ENCODE peak calls at places on chromosomes 2 and 18, in six cellular contexts. E, A, M, U, G and P are unnamed samples.

GRCh38 chr2:241321911-241322310 is 6.2 kb downstream of the SEPTIN2 start:
- DNase-seq in E (no peak), A (no peak), M (no peak), U (no peak), G (no peak), P (no peak)

GRCh38 chr2:40625849-40626248 is 174.0 kb upstream of the SLC8A1 start:
- DNase-seq in E (peak; percentile 26), A (peak; percentile 84), M (no peak), U (no peak), G (no peak), P (no peak)

GRCh38 chr2:236940497-236940896 is 145.2 kb upstream of the COPS8 start:
- DNase-seq in E (no peak), A (no peak), M (no peak), U (no peak), G (no peak), P (no peak)

GRCh38 chr2:176653856-176654443 is 384.7 kb downstream of the MTX2 start:
- DNase-seq in E (peak; percentile 76), A (peak; percentile 75), M (peak; percentile 73), U (peak; percentile 92), G (no peak), P (no peak)

GRCh38 chr2:86065512-86065911 is 40.2 kb downstream of the POLR1A start:
- DNase-seq in E (peak; percentile 81), A (no peak), M (no peak), U (no peak), G (no peak), P (no peak)

GRCh38 chr2:58866040-58866439 is 624.9 kb upstream of the FANCL start:
- DNase-seq in E (no peak), A (peak; percentile 2), M (peak; percentile 99), U (no peak), G (no peak), P (no peak)

GRCh38 chr2:63712748-63713147 is 124.0 kb downstream of the MDH1 start:
- DNase-seq in E (peak; percentile 69), A (peak; percentile 78), M (no peak), U (no peak), G (no peak), P (no peak)

GRCh38 chr2:34705556-34706247 is 1106.6 kb upstream of the FAM98A start:
- DNase-seq in E (no peak), A (no peak), M (no peak), U (peak; percentile 9), G (no peak), P (no peak)

GRCh38 chr18:13436596-13436995 is 218.0 kb downstream of the LDLRAD4 start:
- DNase-seq in E (no peak), A (no peak), M (no peak), U (no peak), G (no peak), P (peak; percentile 34)

GRCh38 chr2:35873921-35874320 is 481.7 kb upstream of the CRIM1 start:
- DNase-seq in E (no peak), A (no peak), M (no peak), U (no peak), G (no peak), P (no peak)

GRCh38 chr18:79788096-79789085 is 9.3 kb upstream of the KCNG2 start:
- DNase-seq in E (no peak), A (no peak), M (no peak), U (peak; percentile 50), G (no peak), P (no peak)

GRCh38 chr2:47208852-47209606 is 53.9 kb upstream of the STPG4 start:
- DNase-seq in E (no peak), A (peak; percentile 38), M (no peak), U (peak; percentile 38), G (no peak), P (no peak)

GRCh38 chr18:51446571-51447210 is 249.2 kb upstream of the MEX3C start:
- DNase-seq in E (no peak), A (no peak), M (no peak), U (no peak), G (no peak), P (no peak)

GRCh38 chr2:159168707-159169106 is 117.8 kb downstream of the WDSUB1 start:
- DNase-seq in E (peak; percentile 29), A (no peak), M (peak; percentile 17), U (peak; percentile 18), G (no peak), P (no peak)

GRCh38 chr18:40124107-40124506 is 1830.9 kb upstream of the PIK3C3 start:
- DNase-seq in E (no peak), A (peak; percentile 65), M (peak; percentile 8), U (no peak), G (no peak), P (no peak)

GRCh38 chr2:39666489-39667141 is 898 bp downstream of the TMEM178A start:
- DNase-seq in E (peak; percentile 37), A (no peak), M (no peak), U (peak; percentile 58), G (no peak), P (no peak)

GRCh38 chr2:82342351-82342750 is 2037.8 kb upstream of the LRRTM1 start:
- DNase-seq in E (no peak), A (no peak), M (no peak), U (no peak), G (no peak), P (no peak)

GRCh38 chr2:146227395-146228393 is 1617.1 kb upstream of the ACVR2A start:
- DNase-seq in E (no peak), A (no peak), M (no peak), U (no peak), G (no peak), P (no peak)

GRCh38 chr2:144515694-144516416 is 4.1 kb downstream of the ZEB2 start:
- DNase-seq in E (peak; percentile 58), A (no peak), M (no peak), U (peak; percentile 80), G (no peak), P (no peak)

GRCh38 chr2:215137741-215138340 is 585 bp downstream of the ABCA12 start:
- DNase-seq in E (peak; percentile 48), A (peak; percentile 93), M (no peak), U (peak; percentile 29), G (no peak), P (no peak)

GRCh38 chr2:106843001-106843909 is 42.7 kb downstream of the ST6GAL2 start:
- DNase-seq in E (no peak), A (no peak), M (no peak), U (no peak), G (no peak), P (no peak)

GRCh38 chr2:74206180-74206688 is 7.8 kb downstream of the MTHFD2 start:
- DNase-seq in E (no peak), A (peak; percentile 62), M (no peak), U (no peak), G (peak; percentile 29), P (no peak)

GRCh38 chr2:9675369-9676351 is 44.9 kb upstream of the YWHAQ start:
- DNase-seq in E (peak; percentile 91), A (peak; percentile 90), M (peak; percentile 65), U (peak; percentile 79), G (no peak), P (no peak)

GRCh38 chr2:16671760-16672159 is 6.1 kb upstream of the CYRIA start:
- DNase-seq in E (no peak), A (peak; percentile 67), M (no peak), U (no peak), G (no peak), P (no peak)

GRCh38 chr18:48022531-48023330 is 92.3 kb upstream of the SMAD2 start:
- DNase-seq in E (peak; percentile 74), A (peak; percentile 80), M (peak; percentile 66), U (peak; percentile 91), G (no peak), P (no peak)